ENCODE peak calls at places on chromosomes 5 and 9, in nine cellular contexts. G is neural crest cell, X is brain microvascular endothelial cell, M is BE2C, U is endothelial cell of umbilical vein, F is GM12865, L is MM.1S, Q is tibial nerve, R is HFFc6. D is an unnamed sample.

GRCh38 chr9:126635661-126636439 is 22.1 kb downstream of the LMX1B start:
- DNase-seq in R (no peak), U (no peak), Q (no peak), G (no peak), X (no peak), L (no peak), M (no peak), F (no peak), D (no peak)

GRCh38 chr5:6868170-6868569 is 154.9 kb downstream of the TENT4A start:
- DNase-seq in L (no peak), X (no peak), F (no peak), M (no peak), Q (no peak), G (no peak), U (no peak), R (no peak), D (no peak)

GRCh38 chr9:23849379-23849778 is 23.3 kb upstream of the ELAVL2 start:
- DNase-seq in G (no peak), F (no peak), L (no peak), X (no peak), R (no peak), Q (no peak), M (no peak), U (no peak), D (no peak)

GRCh38 chr5:142977363-142978051 is 207.3 kb downstream of the ARHGAP26 start:
- DNase-seq in U (peak; percentile 48), G (no peak), Q (peak; percentile 23), L (no peak), R (peak; percentile 89), X (peak; percentile 94), F (peak; percentile 77), M (no peak), D (peak; percentile 37)

GRCh38 chr5:110932755-110933488 is 138.6 kb upstream of the TSLP start:
- DNase-seq in G (no peak), F (peak; percentile 66), R (no peak), X (no peak), Q (no peak), M (no peak), U (no peak), L (no peak), D (no peak)

GRCh38 chr5:179255527-179256228 is 89.6 kb downstream of the ADAMTS2 start:
- DNase-seq in L (no peak), G (no peak), Q (no peak), X (no peak), U (no peak), M (no peak), F (no peak), R (no peak), D (no peak)

GRCh38 chr5:110909950-110910349 is 161.6 kb upstream of the TSLP start:
- DNase-seq in U (no peak), L (no peak), R (peak; percentile 41), X (no peak), Q (no peak), G (no peak), M (no peak), F (no peak), D (no peak)

GRCh38 chr9:125521462-125522327 is 185.3 kb downstream of the MAPKAP1 start:
- DNase-seq in G (no peak), U (peak; percentile 86), L (peak; percentile 75), R (peak; percentile 96), F (peak; percentile 24), Q (no peak), X (peak; percentile 89), M (no peak), D (no peak)

GRCh38 chr5:127909821-127910220 is 173.7 kb upstream of the SLC12A2 start:
- DNase-seq in L (no peak), U (peak; percentile 78), F (no peak), R (no peak), Q (no peak), X (no peak), M (no peak), G (no peak), D (no peak)

GRCh38 chr5:127907907-127908306 is 175.7 kb upstream of the SLC12A2 start:
- DNase-seq in X (no peak), M (no peak), R (no peak), L (peak; percentile 37), G (no peak), U (no peak), Q (no peak), F (no peak), D (no peak)

GRCh38 chr5:127910307-127910956 is 173.1 kb upstream of the SLC12A2 start:
- DNase-seq in Q (no peak), L (no peak), R (no peak), X (no peak), U (peak; percentile 48), F (no peak), G (no peak), M (no peak), D (no peak)

GRCh38 chr5:127906562-127907204 is 176.9 kb upstream of the SLC12A2 start:
- DNase-seq in U (no peak), Q (no peak), X (no peak), M (no peak), L (peak; percentile 23), G (no peak), R (no peak), F (peak; percentile 9), D (no peak)

GRCh38 chr5:127909078-127909477 is 174.5 kb upstream of the SLC12A2 start:
- DNase-seq in G (peak; percentile 2), M (peak; percentile 34), L (peak; percentile 74), F (peak; percentile 71), X (peak; percentile 27), Q (no peak), U (peak; percentile 68), R (peak; percentile 31), D (peak; percentile 41)
- TF ChIP-seq CTCF in G (peak; percentile 64), M (peak; percentile 68), L (peak; percentile 72), F (peak; percentile 64), X (peak; percentile 79), Q (no peak), U (peak; percentile 56), R (peak; percentile 82), D (peak; percentile 59)

DNA sequence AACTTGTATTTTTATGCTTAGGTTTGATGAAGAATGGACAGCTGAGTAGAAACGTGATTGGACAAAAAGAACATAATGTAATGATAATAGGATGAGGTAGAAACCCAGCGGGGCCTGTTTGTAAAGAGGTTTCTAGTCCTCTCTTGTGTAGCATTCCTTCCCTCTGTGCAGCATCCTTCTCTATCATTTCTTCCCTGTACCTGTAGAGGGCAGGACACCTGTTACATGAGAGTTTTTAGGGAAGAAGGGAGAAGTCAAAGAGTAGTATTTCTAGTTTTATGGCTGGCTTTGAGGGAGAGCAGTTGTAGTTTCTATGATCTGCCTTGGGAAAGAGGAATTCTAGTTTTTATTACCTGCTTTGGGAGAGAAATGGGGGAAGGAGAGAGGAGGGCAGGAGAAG is 162.1 kb upstream of the FST start:
- DNase-seq in L (no peak), X (no peak), U (no peak), Q (no peak), R (no peak), M (no peak), F (no peak), G (no peak), D (no peak)
- TF ChIP-seq CTCF in L (no peak), X (no peak), U (no peak), Q (no peak), R (peak; percentile 14), M (no peak), F (no peak), G (no peak), D (no peak)

GRCh38 chr5:55172937-55173695 is at the start of gene CDC20B:
- DNase-seq in F (peak; percentile 71), M (peak; percentile 87), L (peak; percentile 87), G (peak; percentile 58), R (peak; percentile 40), Q (peak; percentile 28), U (peak; percentile 74), X (peak; percentile 54), D (peak; percentile 94)

GRCh38 chr5:55177078-55177477 is 4.1 kb upstream of the CDC20B start:
- DNase-seq in R (no peak), G (no peak), M (no peak), F (no peak), Q (no peak), U (no peak), X (no peak), L (no peak), D (no peak)

GRCh38 chr5:55175781-55176175 is 2.8 kb upstream of the CDC20B start:
- DNase-seq in R (no peak), F (no peak), L (no peak), U (no peak), Q (no peak), X (no peak), G (no peak), M (no peak), D (no peak)

GRCh38 chr5:55173696-55174101 is 722 bp upstream of the CDC20B start:
- DNase-seq in G (no peak), U (no peak), M (no peak), F (no peak), L (no peak), Q (no peak), X (no peak), R (no peak), D (peak; percentile 24)

GRCh38 chr5:55176176-55176818 is 3.3 kb upstream of the CDC20B start:
- DNase-seq in R (no peak), L (peak; percentile 54), Q (no peak), X (no peak), G (peak; percentile 51), F (no peak), U (peak; percentile 39), M (peak; percentile 69), D (peak; percentile 29)
- TF ChIP-seq CTCF in R (peak; percentile 45), L (peak; percentile 21), Q (peak; percentile 41), X (no peak), G (peak; percentile 41), F (no peak), U (no peak), M (no peak), D (no peak)

GRCh38 chr9:133440884-133441283 is 18.7 kb downstream of the ADAMTS13 start:
- DNase-seq in M (no peak), X (no peak), Q (no peak), U (no peak), G (no peak), R (no peak), F (peak; percentile 71), L (no peak), D (peak; percentile 90)

GRCh38 chr9:133439337-133439736 is 17.2 kb downstream of the ADAMTS13 start:
- DNase-seq in L (no peak), U (no peak), R (no peak), M (no peak), F (no peak), Q (no peak), G (no peak), X (no peak), D (no peak)

GRCh38 chr9:133436706-133437105 is 14.5 kb downstream of the ADAMTS13 start:
- DNase-seq in M (no peak), U (no peak), R (no peak), X (no peak), F (no peak), Q (no peak), L (no peak), G (no peak), D (no peak)

GRCh38 chr9:133441571-133441970 is 18.2 kb upstream of the CACFD1 start:
- DNase-seq in U (no peak), F (no peak), R (no peak), Q (no peak), M (no peak), L (no peak), X (no peak), G (no peak), D (no peak)

DNA sequence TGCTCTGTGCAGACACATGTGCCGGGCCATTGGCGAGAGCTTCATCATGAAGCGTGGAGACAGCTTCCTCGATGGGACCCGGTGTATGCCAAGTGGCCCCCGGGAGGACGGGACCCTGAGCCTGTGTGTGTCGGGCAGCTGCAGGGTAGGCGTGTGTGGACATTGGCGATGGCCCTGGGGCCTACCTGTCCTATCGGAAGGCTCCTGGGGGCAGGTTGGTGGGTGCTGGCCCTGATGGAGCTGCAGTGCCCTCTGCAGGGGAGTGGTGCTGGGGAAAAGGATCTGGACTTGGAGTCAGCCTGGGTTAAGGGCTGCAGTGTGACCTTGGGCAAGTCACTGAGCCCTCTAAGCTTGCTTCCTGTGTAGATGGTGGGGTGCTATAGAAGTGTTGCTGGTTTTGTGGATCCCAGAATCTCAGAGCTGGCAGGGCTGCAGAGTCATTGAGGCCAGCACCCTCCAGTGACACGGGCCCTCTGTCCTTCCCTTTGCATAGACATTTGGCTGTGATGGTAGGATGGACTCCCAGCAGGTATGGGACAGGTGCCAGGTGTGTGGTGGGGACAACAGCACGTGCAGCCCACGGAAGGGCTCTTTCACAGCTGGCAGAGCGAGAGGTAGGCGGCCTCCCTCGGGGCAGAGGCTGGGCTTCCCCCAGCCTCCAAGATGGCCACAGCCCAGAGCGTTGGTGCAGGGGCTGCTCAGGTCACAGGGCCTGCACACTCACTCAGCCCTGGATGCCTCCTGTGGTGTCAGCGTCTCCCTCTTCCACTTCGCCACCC is 15.8 kb downstream of the ADAMTS13 start:
- DNase-seq in X (no peak), R (no peak), M (no peak), L (no peak), F (peak; percentile 39), G (no peak), U (no peak), Q (no peak), D (peak; percentile 74)
- TF ChIP-seq CTCF in X (no peak), R (peak; percentile 43), M (peak; percentile 30), L (peak; percentile 29), F (peak; percentile 52), G (no peak), U (no peak), Q (no peak), D (peak; percentile 51)

D was measured in GM13976.